ENCODE peak calls at places on chromosomes 4 and X, in four cellular contexts. X is cardiac muscle cell, O is cardiac septum, V is non-pigmented ciliary epithelial cell. A is an unnamed sample.

GRCh38 chr4:100576570-100576969 is 58.7 kb upstream of the EMCN start:
- DNase-seq in X (no peak), O (no peak), V (no peak), A (no peak)

GRCh38 chrX:19543951-19544359 is 28.6 kb upstream of the MAP3K15 start:
- DNase-seq in X (no peak), O (peak), V (no peak), A (no peak)

GRCh38 chr4:76384052-76384451 is 36.9 kb downstream of the CCDC158 start:
- DNase-seq in X (peak), V (no peak), O (no peak), A (no peak)

GRCh38 chr4:70399319-70399718 is 1.6 kb downstream of the OPRPN start:
- DNase-seq in O (no peak), V (no peak), X (no peak), A (no peak)

GRCh38 chr4:101337688-101338087 is 9.6 kb downstream of the PPP3CA start:
- DNase-seq in X (peak), V (no peak), O (no peak), A (no peak)

GRCh38 chr4:1825326-1825725 is 30.6 kb downstream of the LETM1 start:
- DNase-seq in O (no peak), X (no peak), V (no peak), A (no peak)

GRCh38 chrX:105696870-105697269 is 125.5 kb upstream of the NRK start:
- DNase-seq in X (no peak), O (no peak), V (no peak), A (no peak)

GRCh38 chr4:84582988-84583870 is at the start of gene CDS1:
- DNase-seq in X (no peak), V (no peak), O (no peak), A (no peak)

GRCh38 chrX:16239211-16239610 is 71.9 kb downstream of the MAGEB17 start:
- DNase-seq in O (no peak), X (peak), V (peak), A (peak)